ENCODE peak calls at places on chromosomes 7 and 10, in four cellular contexts. One of them, this sample, is unnamed.

GRCh38 chr7:128739990-128740682 is 977 bp downstream of the CALU start:
- DNase-seq in foreskin fibroblast: peak; percentile 24
- DNase-seq in CD4-positive, alpha-beta T cell: no peak
- DNase-seq in cardiac muscle cell: no peak
- DNase-seq in this sample: no peak

GRCh38 chr7:19107392-19108147 is 9.9 kb downstream of the TWIST1 start:
- DNase-seq in foreskin fibroblast: peak; percentile 90
- DNase-seq in CD4-positive, alpha-beta T cell: no peak
- DNase-seq in cardiac muscle cell: peak; percentile 82
- DNase-seq in this sample: no peak

GRCh38 chr7:1024331-1024761 is 20.0 kb upstream of the GPR146 start:
- DNase-seq in cardiac muscle cell: no peak
- DNase-seq in CD4-positive, alpha-beta T cell: no peak
- DNase-seq in foreskin fibroblast: no peak
- DNase-seq in this sample: no peak

GRCh38 chr10:80814147-80814652 is 276.5 kb downstream of the SH2D4B start:
- DNase-seq in foreskin fibroblast: no peak
- DNase-seq in CD4-positive, alpha-beta T cell: no peak
- DNase-seq in cardiac muscle cell: no peak
- DNase-seq in this sample: no peak

GRCh38 chr10:16891375-16892313 is 74.4 kb upstream of the RSU1 start:
- DNase-seq in cardiac muscle cell: peak; percentile 74
- DNase-seq in CD4-positive, alpha-beta T cell: peak; percentile 13
- DNase-seq in foreskin fibroblast: peak; percentile 88
- DNase-seq in this sample: no peak

GRCh38 chr7:49297958-49298357 is 373.6 kb downstream of the CDC14C start:
- DNase-seq in cardiac muscle cell: no peak
- DNase-seq in CD4-positive, alpha-beta T cell: no peak
- DNase-seq in foreskin fibroblast: no peak
- DNase-seq in this sample: no peak

GRCh38 chr10:117461766-117462423 is 80.7 kb upstream of the EMX2 start:
- DNase-seq in cardiac muscle cell: peak; percentile 74
- DNase-seq in foreskin fibroblast: peak; percentile 96
- DNase-seq in CD4-positive, alpha-beta T cell: no peak
- DNase-seq in this sample: no peak

GRCh38 chr7:71326596-71326995 is 194.7 kb downstream of the GALNT17 start:
- DNase-seq in foreskin fibroblast: no peak
- DNase-seq in CD4-positive, alpha-beta T cell: no peak
- DNase-seq in cardiac muscle cell: no peak
- DNase-seq in this sample: no peak

GRCh38 chr7:95246935-95247370 is 77.4 kb downstream of the PON1 start:
- DNase-seq in cardiac muscle cell: peak; percentile 90
- DNase-seq in foreskin fibroblast: peak; percentile 86
- DNase-seq in CD4-positive, alpha-beta T cell: no peak
- DNase-seq in this sample: no peak

GRCh38 chr7:138000081-138000701 is 1.7 kb downstream of the CREB3L2 start:
- DNase-seq in CD4-positive, alpha-beta T cell: no peak
- DNase-seq in foreskin fibroblast: peak; percentile 97
- DNase-seq in cardiac muscle cell: peak; percentile 90
- DNase-seq in this sample: no peak

GRCh38 chr7:1925349-1925748 is 255.3 kb downstream of the ELFN1 start:
- DNase-seq in cardiac muscle cell: no peak
- DNase-seq in foreskin fibroblast: peak; percentile 33
- DNase-seq in CD4-positive, alpha-beta T cell: no peak
- DNase-seq in this sample: no peak

GRCh38 chr10:89363766-89364407 is 14.0 kb upstream of the IFIT1B start:
- DNase-seq in CD4-positive, alpha-beta T cell: no peak
- DNase-seq in foreskin fibroblast: no peak
- DNase-seq in cardiac muscle cell: no peak
- DNase-seq in this sample: no peak

GRCh38 chr10:123852411-123852951 is 39.1 kb downstream of the CPXM2 start:
- DNase-seq in cardiac muscle cell: no peak
- DNase-seq in CD4-positive, alpha-beta T cell: no peak
- DNase-seq in foreskin fibroblast: no peak
- DNase-seq in this sample: no peak

GRCh38 chr10:15796098-15796759 is 64.1 kb downstream of the MINDY3 start:
- DNase-seq in foreskin fibroblast: no peak
- DNase-seq in CD4-positive, alpha-beta T cell: no peak
- DNase-seq in cardiac muscle cell: no peak
- DNase-seq in this sample: no peak

GRCh38 chr7:4845740-4846142 is 16.1 kb downstream of the PAPOLB start:
- DNase-seq in cardiac muscle cell: peak; percentile 65
- DNase-seq in foreskin fibroblast: peak; percentile 21
- DNase-seq in CD4-positive, alpha-beta T cell: no peak
- DNase-seq in this sample: no peak

GRCh38 chr10:124703778-124704427 is 40.3 kb downstream of the FAM53B start:
- DNase-seq in foreskin fibroblast: peak; percentile 57
- DNase-seq in cardiac muscle cell: peak; percentile 64
- DNase-seq in CD4-positive, alpha-beta T cell: no peak
- DNase-seq in this sample: no peak

GRCh38 chr10:104894711-104895110 is 253.6 kb downstream of the SORCS3 start:
- DNase-seq in cardiac muscle cell: no peak
- DNase-seq in CD4-positive, alpha-beta T cell: no peak
- DNase-seq in foreskin fibroblast: no peak
- DNase-seq in this sample: no peak

GRCh38 chr10:118041316-118041715 is 5.4 kb downstream of the RAB11FIP2 start:
- DNase-seq in cardiac muscle cell: peak; percentile 66
- DNase-seq in foreskin fibroblast: peak; percentile 64
- DNase-seq in CD4-positive, alpha-beta T cell: no peak
- DNase-seq in this sample: no peak

GRCh38 chr7:55951637-55952351 is at the start of gene MRPS17:
- DNase-seq in cardiac muscle cell: peak; percentile 90
- DNase-seq in CD4-positive, alpha-beta T cell: peak; percentile 90
- DNase-seq in foreskin fibroblast: peak; percentile 95
- DNase-seq in this sample: peak; percentile 87

GRCh38 chr10:23344251-23344841 is at the start of gene C10orf67:
- DNase-seq in foreskin fibroblast: peak; percentile 64
- DNase-seq in CD4-positive, alpha-beta T cell: peak; percentile 25
- DNase-seq in cardiac muscle cell: peak; percentile 82
- DNase-seq in this sample: no peak

GRCh38 chr10:73971636-73972354 is 26.1 kb upstream of the VCL start:
- DNase-seq in cardiac muscle cell: no peak
- DNase-seq in foreskin fibroblast: no peak
- DNase-seq in CD4-positive, alpha-beta T cell: no peak
- DNase-seq in this sample: no peak

GRCh38 chr10:59887006-59887405 is 19.4 kb downstream of the CCDC6 start:
- DNase-seq in CD4-positive, alpha-beta T cell: no peak
- DNase-seq in foreskin fibroblast: no peak
- DNase-seq in cardiac muscle cell: no peak
- DNase-seq in this sample: no peak

GRCh38 chr10:76255241-76255640 is 823.8 kb downstream of the LRMDA start:
- DNase-seq in foreskin fibroblast: no peak
- DNase-seq in cardiac muscle cell: no peak
- DNase-seq in CD4-positive, alpha-beta T cell: no peak
- DNase-seq in this sample: no peak

DNA sequence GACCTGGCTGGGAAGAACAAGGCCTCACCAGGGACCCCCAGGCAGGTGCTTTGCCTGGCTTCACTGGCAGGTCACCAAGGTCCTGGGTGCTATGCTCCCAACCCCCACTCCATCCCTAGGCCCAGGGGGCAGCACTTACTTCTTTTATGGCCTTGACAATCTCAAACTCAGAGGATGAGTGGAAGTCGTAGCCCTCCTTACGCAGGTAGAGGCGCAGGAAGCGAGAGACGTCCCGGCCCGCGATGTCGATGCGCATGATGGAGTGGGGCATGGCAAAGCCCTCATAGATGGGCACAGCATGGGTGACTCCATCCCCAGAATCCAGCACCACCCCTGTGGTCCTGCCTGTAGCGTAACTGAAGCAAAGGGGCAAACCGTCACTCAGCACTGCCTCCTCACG is 18.5 kb downstream of the ACTR1A start:
- DNase-seq in cardiac muscle cell: no peak
- DNase-seq in foreskin fibroblast: no peak
- DNase-seq in CD4-positive, alpha-beta T cell: no peak
- DNase-seq in this sample: no peak
- TF ChIP-seq CTCF in cardiac muscle cell: no peak
- TF ChIP-seq CTCF in foreskin fibroblast: no peak
- TF ChIP-seq CTCF in CD4-positive, alpha-beta T cell: no peak
- TF ChIP-seq CTCF in this sample: no peak

DNA sequence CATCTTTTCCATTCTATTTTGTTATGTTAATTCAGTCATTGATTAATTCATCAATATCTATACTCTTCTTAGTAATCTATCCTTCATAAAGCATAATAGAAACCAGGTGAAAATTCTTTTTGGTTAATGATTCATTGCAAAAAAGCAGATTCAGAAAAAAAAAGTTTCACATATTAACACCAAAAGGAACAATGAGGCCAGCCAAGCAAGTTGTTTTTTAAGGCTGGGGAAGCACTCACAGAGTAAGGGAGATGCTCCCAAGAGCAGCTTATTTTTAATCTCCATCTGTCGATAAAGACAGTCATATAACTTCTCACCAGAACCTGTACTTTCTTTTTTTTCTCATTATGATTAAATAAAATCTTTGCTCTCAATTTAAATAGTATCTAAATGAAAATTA is 95.8 kb downstream of the CACNA2D1 start:
- DNase-seq in CD4-positive, alpha-beta T cell: no peak
- DNase-seq in foreskin fibroblast: no peak
- DNase-seq in cardiac muscle cell: no peak
- DNase-seq in this sample: no peak
- TF ChIP-seq CTCF in CD4-positive, alpha-beta T cell: no peak
- TF ChIP-seq CTCF in foreskin fibroblast: no peak
- TF ChIP-seq CTCF in cardiac muscle cell: no peak
- TF ChIP-seq CTCF in this sample: no peak

DNA sequence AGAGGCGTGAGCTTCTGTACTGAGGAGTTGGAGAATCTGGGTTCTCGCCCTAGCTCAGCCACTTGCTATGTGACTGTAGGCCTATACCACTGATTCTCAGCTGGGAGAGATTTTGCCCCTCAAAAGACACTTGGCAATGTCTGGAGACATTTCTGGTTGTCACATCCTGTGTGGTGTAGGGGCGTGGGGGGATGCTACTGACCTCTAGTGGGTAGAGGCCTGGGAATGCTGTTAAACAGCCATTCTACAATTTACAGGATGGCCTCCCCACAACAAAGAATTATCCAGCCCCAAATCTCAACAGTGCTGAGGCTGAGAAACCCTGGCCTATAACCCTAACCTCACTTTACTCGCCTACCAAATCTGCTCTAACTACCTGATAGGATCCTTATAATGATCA is 58.8 kb upstream of the GAD2 start:
- DNase-seq in foreskin fibroblast: no peak
- DNase-seq in cardiac muscle cell: no peak
- DNase-seq in CD4-positive, alpha-beta T cell: no peak
- DNase-seq in this sample: no peak
- TF ChIP-seq CTCF in foreskin fibroblast: no peak
- TF ChIP-seq CTCF in cardiac muscle cell: no peak
- TF ChIP-seq CTCF in CD4-positive, alpha-beta T cell: no peak
- TF ChIP-seq CTCF in this sample: no peak

DNA sequence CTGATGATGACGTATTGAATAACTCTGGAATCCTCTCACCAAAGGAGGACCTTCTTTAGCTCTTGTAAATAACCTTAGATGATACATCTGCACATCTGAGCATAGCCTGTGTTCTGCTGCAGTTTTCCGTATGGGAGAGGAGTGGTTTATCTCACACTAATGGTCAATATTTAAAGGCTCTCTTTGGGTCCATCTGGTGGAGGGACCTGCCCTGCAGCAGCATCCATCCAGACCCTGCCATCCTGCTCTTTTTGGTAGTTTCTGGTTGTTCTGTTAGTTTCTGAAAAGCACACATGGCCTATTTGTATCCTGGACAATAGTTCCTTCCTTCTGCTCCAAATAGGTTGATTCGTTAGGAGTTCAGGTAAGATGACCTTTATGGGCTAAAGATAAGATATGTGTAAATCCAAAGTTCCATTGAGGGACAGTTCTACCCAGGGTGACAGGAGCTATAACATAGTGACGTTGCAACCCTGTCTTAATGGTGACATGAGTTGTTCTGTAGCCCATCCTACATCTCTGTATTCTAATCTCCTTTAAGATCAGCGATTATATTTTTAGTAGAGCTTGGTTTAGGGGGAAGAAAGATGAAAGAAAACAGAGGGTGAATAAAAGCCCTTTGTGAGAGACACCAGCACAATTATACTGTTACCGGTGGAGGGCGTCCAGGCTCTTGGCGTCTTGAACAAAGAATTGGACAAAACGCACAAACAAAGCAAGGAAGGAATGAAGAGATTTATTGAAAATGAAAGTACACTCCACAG is 60.0 kb upstream of the KLF14 start:
- DNase-seq in cardiac muscle cell: peak; percentile 6
- DNase-seq in foreskin fibroblast: peak; percentile 69
- DNase-seq in CD4-positive, alpha-beta T cell: no peak
- DNase-seq in this sample: no peak
- TF ChIP-seq CTCF in cardiac muscle cell: no peak
- TF ChIP-seq CTCF in foreskin fibroblast: peak; percentile 10
- TF ChIP-seq CTCF in CD4-positive, alpha-beta T cell: no peak
- TF ChIP-seq CTCF in this sample: no peak

DNA sequence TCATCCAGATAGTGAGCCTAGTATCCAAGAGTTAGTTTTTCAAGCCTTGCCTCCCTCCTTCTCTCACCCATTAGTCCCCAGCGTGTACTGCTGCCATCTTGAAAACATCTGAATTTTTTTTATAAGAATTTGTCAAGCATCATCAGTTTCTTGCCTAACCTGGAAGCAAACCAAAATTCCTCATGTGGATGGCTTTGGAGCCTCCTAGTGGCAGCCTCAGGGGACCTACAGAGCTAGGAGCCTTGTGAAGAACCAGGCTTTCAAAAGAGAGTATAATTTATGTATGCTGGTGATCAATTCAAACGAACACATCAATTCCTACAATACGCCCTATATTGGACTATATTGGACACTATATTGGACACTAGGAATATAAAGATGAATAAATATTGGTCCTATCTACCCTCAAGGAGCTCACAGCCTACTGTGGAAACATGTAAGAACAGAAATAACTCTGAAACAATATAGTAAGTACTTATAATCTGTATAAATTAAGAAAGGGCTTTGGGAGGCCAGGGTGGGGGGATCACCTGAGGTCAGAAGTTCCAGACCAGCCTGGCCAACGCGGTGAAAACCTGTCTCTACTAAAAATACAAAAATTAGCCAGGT is 63.4 kb downstream of the HPSE2 start:
- DNase-seq in cardiac muscle cell: peak; percentile 64
- DNase-seq in foreskin fibroblast: peak; percentile 82
- DNase-seq in CD4-positive, alpha-beta T cell: no peak
- DNase-seq in this sample: no peak
- TF ChIP-seq CTCF in cardiac muscle cell: peak; percentile 55
- TF ChIP-seq CTCF in foreskin fibroblast: peak; percentile 81
- TF ChIP-seq CTCF in CD4-positive, alpha-beta T cell: no peak
- TF ChIP-seq CTCF in this sample: peak; percentile 15